ENCODE peak calls at places on chromosomes 2 and 18, in ten cellular contexts. T is AG10803; U is thoracic aorta; P is endothelial cell of umbilical vein; R is spleen; N is activated CD8-positive, alpha-beta T cell treated with anti-CD3 and anti-CD28 coated beads for 36 hours; H is IMR-90; J is nephron progenitor cell; F is foreskin fibroblast; Q is CD4-positive, alpha-beta T cell. V is an unnamed sample.

GRCh38 chr2:74576151-74576755 is 21.7 kb downstream of the DOK1 start:
- DNase-seq in T (peak), U (no peak), P (no peak), R (no peak), N (no peak), H (peak), J (no peak), F (peak), Q (no peak), V (no peak)

GRCh38 chr2:221486106-221486505 is 86.0 kb downstream of the EPHA4 start:
- DNase-seq in T (no peak), U (no peak), P (no peak), R (no peak), N (no peak), H (no peak), J (no peak), F (no peak), Q (no peak), V (no peak)

GRCh38 chr2:179440642-179441251 is 176.1 kb upstream of the SESTD1 start:
- DNase-seq in T (peak), U (no peak), P (no peak), R (no peak), N (no peak), H (peak), J (no peak), F (peak), Q (no peak), V (peak)

GRCh38 chr18:12659904-12660605 is 2.1 kb upstream of the SPIRE1 start:
- DNase-seq in T (peak), U (no peak), P (peak), R (no peak), N (peak), H (peak), J (peak), F (peak), Q (no peak), V (peak)

GRCh38 chr2:218229239-218229638 is 12.2 kb downstream of the ARPC2 start:
- DNase-seq in T (peak), U (no peak), P (peak), R (no peak), N (peak), H (peak), J (no peak), F (peak), Q (peak), V (peak)

GRCh38 chr2:24421668-24422067 is 61.3 kb upstream of the ITSN2 start:
- DNase-seq in T (peak), U (no peak), P (peak), R (no peak), N (peak), H (peak), J (peak), F (peak), Q (peak), V (peak)

GRCh38 chr2:171272039-171272438 is 111.3 kb upstream of the TLK1 start:
- DNase-seq in T (peak), U (peak), P (peak), R (no peak), N (no peak), H (peak), J (no peak), F (peak), Q (no peak), V (no peak)

GRCh38 chr2:239819974-239820555 is 205.1 kb downstream of the NDUFA10 start:
- DNase-seq in T (no peak), U (no peak), P (no peak), R (peak), N (peak), H (no peak), J (no peak), F (no peak), Q (no peak), V (no peak)

GRCh38 chr2:39024833-39025232 is 96.0 kb downstream of the SOS1 start:
- DNase-seq in T (peak), U (no peak), P (no peak), R (no peak), N (no peak), H (peak), J (no peak), F (peak), Q (no peak), V (no peak)

GRCh38 chr2:150679456-150680120 is 192.1 kb upstream of the RND3 start:
- DNase-seq in T (peak), U (no peak), P (no peak), R (no peak), N (no peak), H (peak), J (no peak), F (peak), Q (no peak), V (no peak)

GRCh38 chr2:119231975-119232665 is 8.5 kb downstream of the STEAP3 start:
- DNase-seq in T (peak), U (no peak), P (no peak), R (no peak), N (peak), H (peak), J (no peak), F (peak), Q (no peak), V (peak)

GRCh38 chr2:80822999-80823398 is 518.4 kb upstream of the LRRTM1 start:
- DNase-seq in T (no peak), U (no peak), P (no peak), R (no peak), N (no peak), H (no peak), J (no peak), F (no peak), Q (no peak), V (no peak)

GRCh38 chr2:48696881-48697280 is 58.6 kb downstream of the LHCGR start:
- DNase-seq in T (no peak), U (no peak), P (no peak), R (no peak), N (no peak), H (no peak), J (no peak), F (no peak), Q (no peak), V (no peak)

GRCh38 chr2:23713352-23713751 is 213.6 kb downstream of the ATAD2B start:
- DNase-seq in T (peak), U (no peak), P (no peak), R (no peak), N (no peak), H (no peak), J (no peak), F (no peak), Q (no peak), V (no peak)

GRCh38 chr2:26785431-26786206 is at the start of gene CENPA:
- DNase-seq in T (peak), U (peak), P (peak), R (peak), N (peak), H (peak), J (peak), F (peak), Q (peak), V (peak)
- TF ChIP-seq CTCF in T (peak), U (no peak), P (no peak), R (peak), N (no peak), H (peak), J (no peak), F (no peak), Q (peak), V (no peak)

DNA sequence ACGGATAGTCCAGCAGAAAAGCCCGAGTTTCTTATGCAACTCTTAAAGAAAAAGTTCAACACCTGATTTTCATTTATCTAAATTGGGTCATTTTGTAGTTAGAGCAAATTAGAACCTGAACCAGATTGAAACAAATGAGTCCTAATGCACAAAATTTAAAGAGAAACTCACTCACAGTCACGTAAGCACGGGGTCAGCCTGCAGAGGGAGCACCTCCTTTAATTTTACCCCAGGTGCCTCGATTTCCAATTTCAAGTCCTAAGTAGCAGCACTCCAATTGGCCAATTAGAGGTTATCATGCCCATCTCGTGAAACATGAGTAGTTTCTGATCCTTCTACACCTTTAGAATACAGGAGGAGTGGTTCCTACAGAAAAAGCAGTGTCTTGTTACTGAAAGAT is 1929.7 kb upstream of the LRRTM1 start:
- DNase-seq in T (no peak), U (no peak), P (no peak), R (no peak), N (no peak), H (no peak), J (no peak), F (no peak), Q (no peak), V (no peak)
- TF ChIP-seq CTCF in T (no peak), U (no peak), P (no peak), R (no peak), N (no peak), H (no peak), J (no peak), F (no peak), Q (no peak), V (no peak)

DNA sequence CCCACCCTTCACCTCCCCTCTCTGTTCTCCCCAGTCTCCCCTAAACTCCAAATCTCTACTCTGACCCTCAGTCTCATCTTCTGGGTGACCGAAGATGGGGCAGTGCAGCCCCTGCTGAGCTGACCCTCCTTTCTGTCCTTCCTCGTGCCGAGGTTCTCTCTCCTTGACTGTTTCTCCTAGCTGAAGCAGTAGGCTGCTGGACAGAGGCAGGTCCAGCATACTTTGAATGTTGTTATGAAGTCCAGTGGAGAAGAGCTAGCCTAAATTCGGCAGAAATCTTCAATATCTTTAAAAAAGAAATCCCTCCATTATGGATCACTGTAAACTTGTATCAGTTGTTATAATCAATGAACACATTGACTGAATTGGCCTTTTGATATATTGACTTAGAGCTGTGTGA is 63.2 kb downstream of the RRM2 start:
- DNase-seq in T (no peak), U (no peak), P (no peak), R (peak), N (no peak), H (no peak), J (no peak), F (no peak), Q (no peak), V (no peak)
- TF ChIP-seq CTCF in T (no peak), U (no peak), P (no peak), R (no peak), N (no peak), H (no peak), J (no peak), F (no peak), Q (no peak), V (no peak)

DNA sequence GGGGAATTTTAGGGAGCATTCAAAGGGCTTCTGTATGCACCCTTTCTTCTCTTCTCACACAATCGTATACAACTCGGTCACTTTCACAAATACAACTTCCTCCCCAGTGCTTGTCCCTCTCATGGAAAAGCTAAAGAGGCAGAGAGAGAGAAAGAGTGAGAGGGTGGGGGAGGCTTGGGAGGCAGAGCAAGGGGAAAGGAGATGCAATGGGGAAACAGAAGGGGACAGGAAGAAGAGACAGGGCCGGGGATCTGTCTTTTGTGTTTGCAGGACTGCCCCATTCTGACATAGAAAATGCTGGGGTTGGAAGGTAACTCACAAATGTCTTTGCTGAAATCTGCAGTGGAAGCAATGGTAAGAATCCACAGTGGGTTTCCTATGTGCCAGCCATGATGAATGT is 2.1 kb upstream of the MC2R start:
- DNase-seq in T (no peak), U (no peak), P (no peak), R (no peak), N (no peak), H (no peak), J (no peak), F (no peak), Q (no peak), V (no peak)
- TF ChIP-seq CTCF in T (no peak), U (no peak), P (no peak), R (no peak), N (no peak), H (no peak), J (no peak), F (no peak), Q (no peak), V (no peak)